ENCODE peak calls at places on chromosomes 5 and 9, in five cellular contexts. S, F, Q, C and D are unnamed samples.
A peak's percentile ranks its signal among the peaks of the same experiment; 100 is the strongest.

GRCh38 chr5:93151896-93152295 is 429.1 kb downstream of the NR2F1-AS1 start:
- DNase-seq in F (no peak), S (no peak), Q (no peak), C (no peak), D (no peak)

GRCh38 chr5:35046754-35047153 is 995 bp downstream of the AGXT2 start:
- DNase-seq in Q (peak; percentile 79), C (no peak), F (no peak), S (no peak), D (no peak)

GRCh38 chr5:96654209-96654608 is 8.0 kb upstream of the CAST start:
- DNase-seq in Q (no peak), F (no peak), S (no peak), C (no peak), D (no peak)

GRCh38 chr9:27535701-27536118 is 6.1 kb upstream of the MOB3B start:
- DNase-seq in C (no peak), Q (no peak), S (peak; percentile 87), F (no peak), D (no peak)

GRCh38 chr9:36892279-36892678 is 141.8 kb downstream of the PAX5 start:
- DNase-seq in Q (no peak), F (no peak), C (no peak), S (peak; percentile 42), D (peak; percentile 21)

GRCh38 chr9:15361737-15362136 is 54.7 kb upstream of the TTC39B start:
- DNase-seq in F (no peak), C (no peak), S (no peak), Q (no peak), D (no peak)

GRCh38 chr5:143114481-143114880 is 289.0 kb downstream of the NR3C1 start:
- DNase-seq in F (no peak), Q (no peak), S (no peak), C (no peak), D (no peak)

GRCh38 chr9:38680827-38681226 is 39.1 kb downstream of the FAM240B start:
- DNase-seq in S (no peak), C (no peak), F (no peak), Q (no peak), D (no peak)

GRCh38 chr9:129750010-129750409 is 2.8 kb downstream of the PTGES start:
- DNase-seq in C (no peak), S (no peak), F (no peak), Q (peak; percentile 95), D (no peak)

GRCh38 chr5:107322936-107323335 is 347.8 kb downstream of the EFNA5 start:
- DNase-seq in S (no peak), F (no peak), Q (no peak), C (no peak), D (no peak)

GRCh38 chr9:93675336-93676150 is 99.2 kb downstream of the PHF2 start:
- DNase-seq in F (peak; percentile 32), C (peak; percentile 38), Q (peak; percentile 65), S (peak; percentile 23), D (peak; percentile 59)

GRCh38 chr5:83077662-83078261 is 415 bp downstream of the XRCC4 start:
- DNase-seq in F (no peak), C (no peak), Q (peak; percentile 67), S (peak; percentile 75), D (no peak)

GRCh38 chr5:160159991-160160826 is 41.0 kb upstream of the PWWP2A start:
- DNase-seq in C (no peak), F (no peak), S (peak; percentile 91), Q (peak; percentile 58), D (no peak)

GRCh38 chr9:75369989-75370388 is 281.7 kb downstream of the OSTF1 start:
- DNase-seq in Q (no peak), F (no peak), S (no peak), C (no peak), D (peak; percentile 24)

GRCh38 chr9:133148351-133149129 is 15.2 kb downstream of the GBGT1 start:
- DNase-seq in F (peak; percentile 83), S (peak; percentile 68), Q (peak; percentile 94), C (peak; percentile 81), D (no peak)

GRCh38 chr5:102865510-102866314 is 110.6 kb downstream of the PAM start:
- DNase-seq in Q (peak; percentile 91), F (peak; percentile 69), S (peak; percentile 90), C (peak; percentile 76), D (peak; percentile 80)

GRCh38 chr9:31847963-31848362 is 536.5 kb upstream of the ACO1 start:
- DNase-seq in C (no peak), S (no peak), F (no peak), Q (no peak), D (no peak)

DNA sequence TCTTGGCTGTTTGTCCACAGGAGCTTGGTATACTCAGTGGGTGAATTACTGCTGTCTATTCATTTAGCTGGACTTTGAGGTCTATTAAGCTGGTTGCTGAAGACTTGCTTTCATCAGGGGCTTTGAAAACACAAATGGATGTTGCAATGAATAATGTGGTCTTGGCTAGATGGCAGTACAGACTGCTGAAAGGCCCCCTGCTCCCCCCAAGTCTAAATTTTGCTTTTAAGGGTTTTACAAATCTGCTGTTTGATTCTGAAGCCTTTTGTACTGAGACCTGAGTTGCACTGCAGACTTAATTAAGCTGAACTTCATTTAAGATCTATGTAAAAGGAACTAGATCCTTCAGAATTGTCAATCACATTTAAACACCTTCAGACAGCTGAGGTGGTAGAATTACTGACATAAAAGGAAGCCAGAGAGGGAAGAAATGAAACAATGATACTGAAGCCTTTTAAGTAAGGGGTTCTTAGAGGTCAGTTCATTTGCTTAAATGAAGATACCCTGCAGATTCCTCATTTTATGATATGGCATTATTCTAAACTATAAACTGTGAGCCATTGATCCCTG is 37.3 kb downstream of the KCTD16 start:
- DNase-seq in Q (no peak), C (no peak), S (no peak), F (no peak), D (no peak)
- TF ChIP-seq CTCF in Q (no peak), C (no peak), S (peak; percentile 36), F (no peak), D (no peak)

GRCh38 chr5:174692381-174692780 is 32.0 kb upstream of the MSX2 start:
- DNase-seq in Q (peak; percentile 54), C (no peak), S (peak; percentile 63), F (no peak), D (no peak)

GRCh38 chr5:174692982-174693422 is 31.4 kb upstream of the MSX2 start:
- DNase-seq in Q (peak; percentile 45), F (no peak), C (no peak), S (peak; percentile 93), D (no peak)

GRCh38 chr5:174699131-174699530 is 25.3 kb upstream of the MSX2 start:
- DNase-seq in C (no peak), S (no peak), Q (no peak), F (no peak), D (no peak)

GRCh38 chr5:174693697-174694400 is 30.5 kb upstream of the MSX2 start:
- DNase-seq in C (peak; percentile 64), F (peak; percentile 54), Q (peak; percentile 36), S (peak; percentile 65), D (no peak)

GRCh38 chr5:174698156-174698555 is 26.2 kb upstream of the MSX2 start:
- DNase-seq in Q (no peak), C (no peak), F (no peak), S (peak; percentile 76), D (no peak)
- TF ChIP-seq CTCF in Q (no peak), C (no peak), F (no peak), S (peak; percentile 68), D (no peak)

GRCh38 chr5:61162832-61163567 is 732 bp upstream of the SMIM15 start:
- DNase-seq in F (no peak), C (no peak), Q (peak; percentile 68), S (no peak), D (no peak)

GRCh38 chr5:61159841-61160240 is 2.4 kb downstream of the SMIM15 start:
- DNase-seq in Q (no peak), S (no peak), C (no peak), F (no peak), D (no peak)

GRCh38 chr5:61160497-61160896 is 1.8 kb downstream of the SMIM15 start:
- DNase-seq in Q (no peak), F (no peak), C (no peak), S (no peak), D (no peak)

GRCh38 chr5:61162010-61162831 is at the start of gene SMIM15:
- DNase-seq in C (peak; percentile 96), F (peak; percentile 93), Q (peak; percentile 94), S (peak; percentile 94), D (peak; percentile 86)

GRCh38 chr5:61159070-61159469 is 3.2 kb downstream of the SMIM15 start:
- DNase-seq in C (no peak), F (no peak), Q (peak; percentile 27), S (no peak), D (no peak)
- TF ChIP-seq CTCF in C (no peak), F (no peak), Q (peak; percentile 22), S (no peak), D (no peak)

GRCh38 chr9:125603478-125604021 is 103.5 kb downstream of the MAPKAP1 start:
- DNase-seq in F (no peak), C (no peak), Q (no peak), S (no peak), D (no peak)

GRCh38 chr9:125604189-125604588 is 102.8 kb downstream of the MAPKAP1 start:
- DNase-seq in F (no peak), C (no peak), Q (no peak), S (no peak), D (no peak)

GRCh38 chr9:125600194-125600593 is 106.8 kb downstream of the MAPKAP1 start:
- DNase-seq in F (no peak), S (no peak), Q (no peak), C (no peak), D (no peak)

GRCh38 chr9:125601986-125602385 is 105.0 kb downstream of the MAPKAP1 start:
- DNase-seq in F (no peak), C (no peak), Q (no peak), S (peak; percentile 57), D (no peak)
- TF ChIP-seq CTCF in F (no peak), C (no peak), Q (no peak), S (peak; percentile 34), D (no peak)

DNA sequence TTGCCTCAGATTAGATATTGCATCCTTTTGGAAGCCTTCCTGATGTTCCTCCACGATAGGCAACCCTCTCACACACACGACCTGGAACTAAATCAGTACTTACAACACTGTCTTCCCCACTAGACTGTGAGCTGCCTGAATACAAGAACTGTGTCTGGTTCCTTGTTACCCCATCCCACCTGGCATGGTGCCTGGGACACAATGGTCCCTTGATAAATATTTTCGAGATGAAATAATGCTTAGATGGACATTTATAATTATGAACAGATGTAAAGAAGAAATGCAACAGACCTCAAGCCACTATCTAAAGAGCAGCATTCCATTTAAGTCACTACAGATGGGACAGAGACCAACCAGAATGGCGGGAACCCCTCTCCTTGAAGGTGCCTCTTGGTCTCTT is 33.4 kb downstream of the OR1J1 start:
- DNase-seq in F (no peak), Q (peak; percentile 30), S (no peak), C (no peak), D (no peak)
- TF ChIP-seq CTCF in F (no peak), Q (no peak), S (no peak), C (no peak), D (no peak)

GRCh38 chr5:120394259-120394658 is 69.8 kb upstream of the PRR16 start:
- DNase-seq in F (no peak), C (no peak), Q (no peak), S (no peak), D (no peak)
- TF ChIP-seq CTCF in F (no peak), C (no peak), Q (peak; percentile 14), S (peak; percentile 63), D (no peak)